ENCODE peak calls at places on chromosome 7, in five cellular contexts. C is HepG2, L is K562, H is SK-N-SH, S is GM12878. T is an unnamed sample.

GRCh38 chr7:101169838-101170531 is 4.6 kb upstream of the VGF start:
- DNase-seq in C (peak), L (peak), H (peak), S (no peak), T (no peak)

GRCh38 chr7:84196007-84196551 is 1.5 kb upstream of the SEMA3A start:
- DNase-seq in C (no peak), L (no peak), H (no peak), S (no peak), T (no peak)

GRCh38 chr7:68511281-68511680 is 1087.0 kb upstream of the AUTS2 start:
- DNase-seq in C (no peak), L (no peak), H (peak), S (no peak), T (no peak)

GRCh38 chr7:96800824-96801223 is 91.2 kb upstream of the SEM1 start:
- DNase-seq in C (peak), L (no peak), H (peak), S (no peak), T (no peak)

GRCh38 chr7:37052673-37053072 is 328.4 kb upstream of the AOAH start:
- DNase-seq in C (peak), L (peak), H (no peak), S (no peak), T (peak)

GRCh38 chr7:101812595-101812994 is 4.8 kb upstream of the CUX1 start:
- DNase-seq in C (no peak), L (no peak), H (no peak), S (no peak), T (no peak)

GRCh38 chr7:33471636-33472242 is 342.4 kb downstream of the BBS9 start:
- DNase-seq in C (no peak), L (no peak), H (no peak), S (no peak), T (no peak)

GRCh38 chr7:77439572-77439971 is 23.4 kb upstream of the GSAP start:
- DNase-seq in C (peak), L (no peak), H (peak), S (no peak), T (peak)

GRCh38 chr7:130374507-130374906 is 5.8 kb upstream of the CPA1 start:
- DNase-seq in C (no peak), L (no peak), H (no peak), S (no peak), T (no peak)

GRCh38 chr7:114026486-114027089 is 107.8 kb upstream of the PPP1R3A start:
- DNase-seq in C (peak), L (peak), H (peak), S (no peak), T (peak)

GRCh38 chr7:94087664-94088352 is 83.7 kb upstream of the BET1 start:
- DNase-seq in C (peak), L (peak), H (peak), S (peak), T (peak)

GRCh38 chr7:91266067-91266930 is 2.1 kb downstream of the FZD1 start:
- DNase-seq in C (no peak), L (no peak), H (peak), S (no peak), T (no peak)

GRCh38 chr7:79245623-79246249 is 207.7 kb downstream of the MAGI2 start:
- DNase-seq in C (peak), L (no peak), H (no peak), S (no peak), T (no peak)

GRCh38 chr7:112556633-112557032 is 75.8 kb downstream of the LSMEM1 start:
- DNase-seq in C (no peak), L (no peak), H (no peak), S (peak), T (no peak)

GRCh38 chr7:44534501-44534900 is 6.6 kb downstream of the NPC1L1 start:
- DNase-seq in C (peak), L (peak), H (peak), S (no peak), T (peak)

GRCh38 chr7:39589323-39590111 is 23.3 kb downstream of the YAE1 start:
- DNase-seq in C (no peak), L (peak), H (no peak), S (peak), T (peak)

GRCh38 chr7:78141533-78142281 is 343.1 kb downstream of the PHTF2 start:
- DNase-seq in C (no peak), L (no peak), H (no peak), S (no peak), T (no peak)

GRCh38 chr7:30472771-30473392 is 5.7 kb downstream of the NOD1 start:
- DNase-seq in C (no peak), L (no peak), H (no peak), S (no peak), T (no peak)

GRCh38 chr7:23645822-23646221 is 34.2 kb upstream of the FAM221A start:
- DNase-seq in C (no peak), L (no peak), H (no peak), S (no peak), T (no peak)

GRCh38 chr7:27203378-27203953 is 3.6 kb upstream of the HOXA13 start:
- DNase-seq in C (no peak), L (no peak), H (no peak), S (no peak), T (no peak)

GRCh38 chr7:78473011-78473410 is 674.4 kb downstream of the PHTF2 start:
- DNase-seq in C (no peak), L (no peak), H (no peak), S (no peak), T (no peak)

GRCh38 chr7:155426543-155427410 is 31.2 kb upstream of the EN2 start:
- DNase-seq in C (no peak), L (no peak), H (no peak), S (no peak), T (no peak)

GRCh38 chr7:727806-728460 is 852 bp upstream of the PRKAR1B start:
- DNase-seq in C (no peak), L (peak), H (peak), S (no peak), T (no peak)

GRCh38 chr7:1302936-1303335 is 70.3 kb downstream of the UNCX start:
- DNase-seq in C (no peak), L (no peak), H (peak), S (no peak), T (no peak)

GRCh38 chr7:90251304-90251635 is 6.3 kb downstream of the CFAP69 start:
- DNase-seq in C (no peak), L (no peak), H (no peak), S (no peak), T (no peak)

GRCh38 chr7:4748267-4748666 is 27.2 kb upstream of the AP5Z1 start:
- DNase-seq in C (no peak), L (no peak), H (no peak), S (no peak), T (no peak)

GRCh38 chr7:155405399-155406318 is 52.3 kb upstream of the EN2 start:
- DNase-seq in C (no peak), L (peak), H (peak), S (no peak), T (peak)

GRCh38 chr7:138257459-138258193 is 181.4 kb downstream of the AKR1D1 start:
- DNase-seq in C (peak), L (peak), H (no peak), S (no peak), T (no peak)

GRCh38 chr7:51344406-51344805 is 27.8 kb upstream of the COBL start:
- DNase-seq in C (peak), L (no peak), H (no peak), S (no peak), T (no peak)

GRCh38 chr7:140456627-140457051 is 22.7 kb downstream of the MKRN1 start:
- DNase-seq in C (peak), L (no peak), H (no peak), S (no peak), T (no peak)

GRCh38 chr7:152354061-152354460 is 81.7 kb downstream of the KMT2C start:
- DNase-seq in C (peak), L (no peak), H (no peak), S (no peak), T (no peak)

GRCh38 chr7:44461387-44461786 is 29.1 kb downstream of the NUDCD3 start:
- DNase-seq in C (no peak), L (no peak), H (no peak), S (peak), T (no peak)

GRCh38 chr7:26794541-26794940 is 69.8 kb downstream of the SKAP2 start:
- DNase-seq in C (no peak), L (no peak), H (no peak), S (no peak), T (no peak)

GRCh38 chr7:29319719-29320521 is 125.3 kb downstream of the CHN2 start:
- DNase-seq in C (no peak), L (no peak), H (peak), S (peak), T (no peak)

GRCh38 chr7:32479574-32480200 is 10.5 kb downstream of the LSM5 start:
- DNase-seq in C (peak), L (peak), H (peak), S (no peak), T (peak)

GRCh38 chr7:51428226-51428887 is 111.7 kb upstream of the COBL start:
- DNase-seq in C (no peak), L (no peak), H (no peak), S (no peak), T (no peak)

GRCh38 chr7:116089293-116089692 is 58.7 kb upstream of the TFEC start:
- DNase-seq in C (no peak), L (no peak), H (no peak), S (no peak), T (no peak)

GRCh38 chr7:15561840-15562239 is at the start of gene AGMO:
- DNase-seq in C (peak), L (no peak), H (no peak), S (no peak), T (peak)

GRCh38 chr7:32616625-32617024 is 121.3 kb downstream of the AVL9 start:
- DNase-seq in C (no peak), L (peak), H (no peak), S (no peak), T (peak)

GRCh38 chr7:51350195-51350896 is 33.7 kb upstream of the COBL start:
- DNase-seq in C (peak), L (no peak), H (no peak), S (no peak), T (peak)

DNA sequence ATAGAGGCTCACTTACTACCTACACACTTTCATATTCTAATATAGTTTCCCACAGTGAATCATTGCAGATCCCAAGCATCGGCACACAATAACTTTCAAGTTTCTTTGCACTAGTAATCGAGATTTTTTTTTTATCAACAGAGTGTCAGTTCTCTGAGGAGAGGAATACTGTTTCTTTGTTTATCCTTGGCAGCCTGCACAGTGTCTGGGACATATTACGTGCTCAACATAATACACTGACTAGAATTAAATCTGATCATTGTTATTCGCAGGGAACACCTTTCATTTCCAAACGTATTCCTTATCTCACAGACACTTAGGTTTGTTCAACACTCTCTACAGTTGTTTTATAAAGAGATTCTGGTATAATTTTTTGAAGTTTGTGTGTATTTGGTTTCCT is 95.3 kb downstream of the CACNA2D1 start:
- DNase-seq in C (no peak), L (no peak), H (no peak), S (no peak), T (no peak)
- H3K4me2 ChIP-seq in C (no peak), L (no peak), H (no peak), S (no peak), T (no peak)

GRCh38 chr7:132261296-132261695 is 315.0 kb downstream of the PLXNA4 start:
- DNase-seq in C (no peak), L (no peak), H (peak), S (no peak), T (no peak)
- TF ChIP-seq SMC3 in C (no peak), L (no peak), H (no peak), S (no peak), T (no peak)

DNA sequence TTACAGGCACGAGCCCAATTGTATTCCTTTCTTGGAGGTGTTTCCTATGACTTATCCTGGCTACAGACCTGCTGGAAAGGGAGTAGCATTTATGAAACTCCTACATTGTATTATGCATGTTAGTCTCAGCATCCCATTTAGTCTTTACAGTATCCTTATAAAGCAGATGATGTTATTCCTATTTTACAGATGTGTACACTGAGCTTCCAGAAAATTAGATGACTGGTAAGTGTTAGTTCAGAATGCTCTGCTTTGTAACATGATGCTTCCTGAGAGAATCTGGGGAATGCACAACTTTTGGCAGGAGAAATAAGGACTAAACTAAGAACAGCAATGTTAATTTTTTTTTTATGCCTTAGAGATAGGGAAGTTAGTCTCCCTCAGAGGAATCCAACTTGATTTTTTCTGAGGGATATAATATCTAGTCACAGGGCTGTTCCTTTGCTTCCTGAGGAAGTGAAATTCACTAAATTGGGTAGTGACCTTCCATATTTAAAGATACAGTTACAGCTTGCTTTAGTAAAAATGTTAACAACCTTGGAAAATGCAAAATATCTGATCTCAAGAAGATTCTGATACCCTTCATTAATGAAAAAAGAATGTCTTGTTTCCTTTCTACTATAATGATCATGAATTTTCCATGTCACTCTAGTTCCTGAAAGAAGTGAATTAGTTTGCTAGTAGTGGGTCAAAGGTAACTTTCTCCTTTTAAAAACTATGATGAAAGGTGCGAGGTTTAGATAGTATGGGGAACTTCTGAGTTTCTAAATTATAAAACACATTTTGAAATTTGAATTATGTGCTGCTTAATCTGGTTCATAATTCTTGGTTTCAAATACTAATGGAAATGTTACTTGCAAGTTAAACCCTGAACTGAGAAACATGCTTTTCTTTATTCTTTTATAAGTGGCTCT is 194.0 kb upstream of the PRPS1L1 start:
- DNase-seq in C (no peak), L (no peak), H (no peak), S (no peak), T (no peak)
- TF ChIP-seq MAX in C (no peak), L (no peak), H (no peak), S (no peak), T (no peak)

DNA sequence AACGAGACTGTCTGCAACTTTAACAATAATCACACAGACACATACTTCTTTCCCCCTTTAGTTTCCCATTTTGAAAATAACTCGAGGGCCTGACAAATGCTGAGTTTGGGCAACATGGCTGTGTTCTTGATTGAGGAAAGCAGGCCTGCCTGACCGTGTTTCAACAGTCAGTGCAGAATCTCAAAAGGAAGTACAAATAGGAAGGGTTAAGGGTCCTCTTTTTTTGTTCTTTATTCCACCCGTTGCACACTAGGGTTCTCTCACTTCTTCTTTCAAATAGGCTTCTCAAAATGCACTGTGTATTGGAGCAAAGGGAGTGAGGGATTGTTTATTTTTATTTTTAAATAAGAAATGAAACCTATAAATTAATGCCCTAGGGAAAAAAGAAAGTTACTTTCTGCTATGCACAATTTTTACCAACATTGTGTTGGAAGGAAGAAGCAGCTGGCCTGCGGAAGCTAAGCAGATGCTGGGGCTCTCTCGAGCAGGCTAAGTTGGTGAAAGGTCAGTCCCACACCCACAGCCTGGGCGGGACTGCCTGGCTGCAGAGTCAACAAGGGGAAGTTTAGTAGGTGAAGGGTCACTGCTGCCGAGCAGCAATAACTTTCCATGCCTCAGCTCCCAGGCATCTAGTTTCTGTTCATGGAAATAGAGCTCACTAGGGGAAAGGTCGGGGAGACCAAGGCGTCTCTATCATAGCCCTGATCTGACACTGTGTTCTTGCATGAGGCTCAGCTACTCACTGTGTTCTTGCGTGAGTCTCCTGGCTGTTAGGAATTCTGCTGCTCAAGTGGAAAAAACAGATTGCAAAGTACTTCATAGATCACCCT is 12.2 kb upstream of the PDK4 start:
- DNase-seq in C (peak), L (peak), H (peak), S (peak), T (peak)
- H3K4me2 ChIP-seq in C (peak), L (peak), H (peak), S (peak), T (peak)

GRCh38 chr7:157498690-157499089 is 161.9 kb downstream of the DNAJB6 start:
- DNase-seq in C (no peak), L (no peak), H (no peak), S (no peak), T (no peak)
- TF ChIP-seq SMC3 in C (no peak), L (no peak), H (no peak), S (no peak), T (no peak)

DNA sequence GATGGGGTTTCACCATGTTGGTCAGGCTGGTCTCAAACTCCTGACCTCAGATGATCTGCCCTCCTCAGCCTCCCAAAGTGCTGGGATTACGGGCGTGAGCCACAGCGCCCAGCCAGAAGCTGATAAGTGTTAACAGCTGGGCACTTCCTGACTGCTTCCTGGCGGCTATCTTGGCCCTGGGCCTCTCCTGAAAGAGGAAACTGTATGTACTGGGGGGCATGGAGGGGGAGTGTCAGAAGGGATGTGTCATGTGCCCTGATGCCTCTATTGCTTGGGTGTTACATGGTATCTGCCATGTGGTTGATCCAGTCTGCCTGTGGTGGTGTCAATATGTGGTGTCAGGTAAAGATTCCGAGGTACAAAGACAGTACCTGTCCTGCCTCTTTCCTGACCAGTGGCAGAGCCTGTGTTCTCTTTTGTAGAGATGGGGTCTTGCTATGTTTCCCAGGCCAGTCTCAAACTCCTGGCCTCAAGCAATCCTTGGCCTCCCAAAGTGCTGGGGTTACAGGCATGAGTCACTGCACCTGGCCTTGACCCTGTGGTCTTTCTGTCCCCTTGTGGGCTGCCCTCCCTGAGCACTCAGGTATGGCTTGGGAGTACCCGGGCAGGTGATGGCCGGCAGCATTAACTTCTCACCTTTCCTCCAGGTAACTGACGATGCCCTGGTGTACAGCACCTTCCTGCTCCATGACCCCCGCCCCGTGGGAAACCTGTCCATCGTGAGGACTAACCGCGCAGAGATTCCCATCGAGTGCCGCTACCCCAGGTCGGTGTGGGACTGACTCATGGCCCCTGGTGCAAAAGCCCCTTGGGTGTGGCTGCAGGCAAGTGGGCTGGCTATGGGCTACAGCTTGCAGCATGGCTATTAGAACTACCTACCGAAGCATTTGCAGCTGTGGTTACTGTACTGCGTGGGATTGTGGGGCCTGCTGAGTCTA is 4.4 kb downstream of the ZP3 start:
- DNase-seq in C (no peak), L (peak), H (no peak), S (no peak), T (no peak)
- TF ChIP-seq MAX in C (no peak), L (peak), H (no peak), S (no peak), T (no peak)

GRCh38 chr7:99457646-99458493 is 8.1 kb downstream of the ATP5MF start:
- DNase-seq in C (no peak), L (no peak), H (peak), S (no peak), T (no peak)

GRCh38 chr7:99459087-99459486 is 6.9 kb downstream of the ATP5MF start:
- DNase-seq in C (peak), L (no peak), H (no peak), S (no peak), T (no peak)

GRCh38 chr7:99460651-99461050 is 5.3 kb downstream of the ATP5MF start:
- DNase-seq in C (no peak), L (no peak), H (no peak), S (no peak), T (no peak)

GRCh38 chr7:99457050-99457645 is 8.8 kb downstream of the ATP5MF start:
- DNase-seq in C (no peak), L (peak), H (no peak), S (no peak), T (no peak)

GRCh38 chr7:99461221-99461620 is 4.7 kb downstream of the ATP5MF start:
- DNase-seq in C (no peak), L (no peak), H (no peak), S (no peak), T (no peak)
- H3K4me2 ChIP-seq in C (no peak), L (no peak), H (no peak), S (no peak), T (no peak)

GRCh38 chr7:106896268-106896667 is 31.2 kb downstream of the PIK3CG start:
- DNase-seq in C (no peak), L (no peak), H (no peak), S (no peak), T (no peak)
- TF ChIP-seq SMC3 in C (no peak), L (no peak), H (no peak), S (no peak), T (no peak)